ENCODE peak calls at places on chromosomes 3 and 15, in seven cellular contexts. F, J, V, T, G, A and E are unnamed samples.

GRCh38 chr3:46854543-46854942 is 8.7 kb downstream of the MYL3 start:
- DNase-seq in F (no peak), T (no peak), V (no peak), A (no peak), G (no peak), J (peak), E (peak)

GRCh38 chr3:185399629-185400339 is 36.8 kb downstream of the MAP3K13 start:
- DNase-seq in T (no peak), A (no peak), J (no peak), G (no peak), F (no peak), V (no peak), E (no peak)

GRCh38 chr3:23633261-23633960 is 172.3 kb upstream of the UBE2E1 start:
- DNase-seq in F (no peak), V (no peak), J (no peak), A (no peak), T (no peak), G (no peak), E (no peak)

GRCh38 chr3:50554553-50554952 is 13.0 kb downstream of the C3orf18 start:
- DNase-seq in F (no peak), V (no peak), A (no peak), T (no peak), J (no peak), G (no peak), E (no peak)

GRCh38 chr3:112124901-112125607 is 8.0 kb downstream of the GCSAM start:
- DNase-seq in J (no peak), T (no peak), V (no peak), G (no peak), A (no peak), F (no peak), E (no peak)

GRCh38 chr15:57566840-57567239 is 24.9 kb upstream of the MYZAP start:
- DNase-seq in J (no peak), A (peak), G (no peak), F (no peak), T (no peak), V (no peak), E (no peak)

GRCh38 chr3:56921573-56922571 is 120.1 kb upstream of the ARHGEF3 start:
- DNase-seq in G (no peak), J (no peak), A (no peak), F (no peak), T (no peak), V (peak), E (no peak)

GRCh38 chr15:47720555-47720954 is 3.2 kb downstream of the SEMA6D start:
- DNase-seq in A (no peak), G (no peak), V (peak), F (no peak), T (no peak), J (no peak), E (no peak)

GRCh38 chr3:23640472-23641146 is 165.1 kb upstream of the UBE2E1 start:
- DNase-seq in V (peak), J (no peak), F (no peak), A (no peak), G (no peak), T (no peak), E (no peak)

GRCh38 chr3:100082108-100082642 is 32.1 kb downstream of the FILIP1L start:
- DNase-seq in T (no peak), F (no peak), A (no peak), V (no peak), J (no peak), G (no peak), E (no peak)

GRCh38 chr15:70088887-70089691 is 8.6 kb downstream of the TLE3 start:
- DNase-seq in G (no peak), T (no peak), F (peak), V (peak), J (peak), A (no peak), E (no peak)

GRCh38 chr3:37887062-37887461 is 25.4 kb downstream of the CTDSPL start:
- DNase-seq in V (no peak), A (peak), J (no peak), T (no peak), G (no peak), F (no peak), E (no peak)

GRCh38 chr3:155110996-155111901 is 31.1 kb downstream of the MME start:
- DNase-seq in G (no peak), A (no peak), V (no peak), J (no peak), T (no peak), F (no peak), E (no peak)

GRCh38 chr3:183182732-183183610 is 20.4 kb upstream of the LAMP3 start:
- DNase-seq in F (no peak), V (no peak), J (no peak), G (no peak), A (no peak), T (no peak), E (no peak)

GRCh38 chr3:27358372-27358771 is 10.8 kb downstream of the NEK10 start:
- DNase-seq in G (no peak), V (no peak), T (no peak), J (no peak), A (no peak), F (no peak), E (no peak)

GRCh38 chr3:49244589-49245205 is 32.3 kb downstream of the C3orf62 start:
- DNase-seq in T (no peak), V (peak), J (no peak), A (no peak), F (no peak), G (peak), E (no peak)

GRCh38 chr3:155185623-155186022 is 105.5 kb downstream of the MME start:
- DNase-seq in F (no peak), T (no peak), V (peak), J (no peak), G (no peak), A (no peak), E (no peak)

GRCh38 chr15:74208901-74209559 is 6.4 kb upstream of the STRA6 start:
- DNase-seq in G (no peak), T (no peak), V (peak), A (no peak), F (no peak), J (no peak), E (no peak)

GRCh38 chr3:175075269-175075668 is 216.1 kb downstream of the NAALADL2 start:
- DNase-seq in A (no peak), J (no peak), T (no peak), V (peak), F (no peak), G (no peak), E (no peak)

GRCh38 chr15:72599855-72600464 is 54.5 kb upstream of the GOLGA6B start:
- DNase-seq in F (peak), J (no peak), A (no peak), G (peak), V (peak), T (peak), E (no peak)

GRCh38 chr3:55488398-55489055 is 1.4 kb upstream of the WNT5A start:
- DNase-seq in V (peak), G (peak), A (peak), T (peak), F (no peak), J (no peak), E (no peak)

GRCh38 chr3:102400142-102400541 is 34.7 kb upstream of the ZPLD1 start:
- DNase-seq in G (no peak), F (no peak), J (no peak), T (no peak), V (peak), A (no peak), E (no peak)

GRCh38 chr3:100289339-100289738 is 28.5 kb downstream of the TBC1D23 start:
- DNase-seq in V (peak), G (no peak), A (no peak), F (no peak), T (no peak), J (no peak), E (no peak)

GRCh38 chr15:100193277-100193860 is 148.4 kb downstream of the ADAMTS17 start:
- DNase-seq in T (no peak), V (no peak), J (peak), G (no peak), A (no peak), F (no peak), E (no peak)

GRCh38 chr15:68599560-68600071 is 20.8 kb downstream of the CORO2B start:
- DNase-seq in A (no peak), J (peak), G (no peak), V (peak), T (peak), F (no peak), E (no peak)

DNA sequence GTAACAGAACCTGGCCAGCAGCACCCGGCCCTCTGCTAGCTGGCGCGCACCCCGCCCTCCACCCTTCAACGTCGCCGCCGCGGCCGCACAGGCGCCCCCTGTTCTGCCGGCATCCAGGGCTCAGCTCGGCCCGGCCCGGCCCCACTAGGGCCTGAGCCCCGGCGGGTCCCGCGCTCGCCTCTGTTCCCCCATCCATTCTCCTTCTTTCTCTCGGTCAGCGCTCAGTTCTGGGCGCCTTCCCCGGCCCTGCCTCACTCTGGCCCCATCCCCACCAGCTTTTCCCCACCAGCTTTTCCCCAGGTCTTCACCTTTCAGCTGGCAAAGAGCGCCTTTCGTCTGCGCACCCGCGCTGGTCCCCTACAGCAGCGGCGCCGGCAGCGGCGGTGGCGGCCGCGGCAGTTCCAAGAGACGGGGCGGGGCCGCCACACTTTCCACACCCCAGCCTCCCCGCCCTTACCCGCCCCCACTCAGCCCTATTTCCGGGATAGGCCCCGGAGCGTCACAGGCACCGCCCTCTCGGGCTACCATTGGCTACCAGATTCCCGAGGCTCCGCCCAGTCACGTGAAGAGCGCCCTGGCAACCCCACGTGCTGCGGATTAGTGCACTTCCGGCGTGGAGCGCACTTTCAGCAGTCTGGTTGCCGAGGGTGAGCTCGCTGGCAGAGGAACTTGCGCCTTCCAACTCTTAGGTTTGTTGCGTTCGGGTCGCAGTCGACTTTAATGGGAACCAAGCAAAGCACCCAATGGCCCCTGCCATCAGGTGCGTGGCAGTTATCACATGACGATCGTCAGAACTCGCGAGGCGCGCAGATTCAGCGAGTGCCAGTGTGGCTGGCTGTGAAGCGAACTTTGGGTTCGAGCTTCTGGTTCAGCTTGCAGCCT is at the start of gene EIF5A2:
- DNase-seq in V (peak), F (peak), G (peak), T (peak), A (peak), J (peak), E (peak)
- TF ChIP-seq POLR2A in V (peak), F (peak), G (peak), T (peak), A (no peak), J (no peak), E (no peak)

GRCh38 chr15:90177012-90177411 is 24.1 kb upstream of the SEMA4B start:
- DNase-seq in A (no peak), T (no peak), F (no peak), V (no peak), J (no peak), G (no peak), E (no peak)
- TF ChIP-seq POLR2A in A (no peak), T (no peak), F (no peak), V (no peak), J (no peak), G (no peak), E (no peak)

DNA sequence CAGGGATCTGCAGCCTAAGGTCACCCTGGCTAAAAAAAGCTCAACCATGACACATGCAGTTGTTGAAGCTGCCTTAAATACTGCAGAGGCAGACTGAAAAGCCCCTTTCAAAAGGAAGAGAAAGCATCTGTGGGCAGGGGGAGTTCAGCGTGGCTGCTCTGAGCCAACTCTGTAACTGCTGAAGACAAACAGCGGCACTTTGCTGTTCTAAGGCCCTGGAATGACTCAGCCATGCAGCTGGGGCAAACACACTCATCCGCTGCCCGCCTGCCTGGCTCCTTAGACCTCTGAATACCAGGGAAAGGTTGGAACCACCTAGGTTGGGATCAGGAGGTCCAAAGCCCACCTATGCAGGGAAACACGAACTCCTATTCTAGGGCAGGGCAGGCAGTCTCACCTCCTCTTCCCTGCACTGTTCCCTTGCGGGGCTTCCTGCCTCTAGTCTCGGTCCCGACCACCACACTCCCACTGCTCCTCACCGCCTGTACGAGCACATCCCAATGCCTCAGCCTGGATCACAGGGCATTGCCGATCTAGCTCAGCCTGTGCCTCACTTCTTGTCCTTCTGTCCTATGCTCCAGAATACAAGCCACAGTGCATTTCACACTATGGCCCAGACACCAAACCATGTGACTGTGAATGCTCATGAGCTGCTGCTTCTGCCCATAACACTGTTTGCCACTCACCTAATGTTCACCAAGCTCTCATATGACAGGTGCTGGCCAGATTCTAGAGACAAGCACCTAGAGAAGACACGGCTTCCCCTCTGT is 6.6 kb upstream of the MUSTN1 start:
- DNase-seq in F (no peak), J (peak), A (no peak), V (peak), G (no peak), T (no peak), E (no peak)
- TF ChIP-seq POLR2A in F (no peak), J (no peak), A (no peak), V (no peak), G (no peak), T (no peak), E (no peak)

DNA sequence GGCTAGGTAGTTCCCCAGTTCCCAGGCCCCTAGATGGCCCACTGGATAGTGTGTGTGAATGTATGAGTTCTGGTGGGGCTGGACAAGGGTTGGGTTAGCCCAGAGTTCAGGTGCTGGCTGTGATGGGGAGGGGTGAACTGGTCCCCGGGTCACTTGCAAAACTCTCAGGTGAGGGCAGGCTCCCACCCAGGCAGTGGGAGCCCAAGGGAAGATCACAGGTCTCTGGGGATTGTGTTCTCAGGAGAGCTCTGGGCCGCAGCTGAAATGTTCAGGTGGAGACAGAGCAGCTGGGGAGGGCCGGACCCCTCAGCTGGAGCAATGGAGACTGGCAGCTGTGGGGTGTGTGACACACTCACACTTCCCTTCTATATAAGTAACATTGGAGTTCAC is 12.8 kb upstream of the FAM98B start:
- DNase-seq in F (no peak), G (no peak), A (no peak), J (no peak), T (no peak), V (no peak), E (no peak)
- TF ChIP-seq POLR2A in F (no peak), G (no peak), A (no peak), J (no peak), T (no peak), V (no peak), E (no peak)

GRCh38 chr15:37774961-37775360 is 159.5 kb upstream of the TMCO5A start:
- DNase-seq in V (no peak), J (no peak), G (no peak), T (no peak), A (no peak), F (no peak), E (no peak)

GRCh38 chr15:37773111-37773860 is 161.2 kb upstream of the TMCO5A start:
- DNase-seq in A (no peak), G (no peak), F (no peak), T (no peak), J (no peak), V (peak), E (no peak)

GRCh38 chr15:37777006-37777405 is 157.4 kb upstream of the TMCO5A start:
- DNase-seq in G (no peak), A (no peak), J (no peak), T (no peak), V (no peak), F (no peak), E (no peak)

GRCh38 chr15:37767841-37768455 is 166.5 kb upstream of the TMCO5A start:
- DNase-seq in J (no peak), G (no peak), T (no peak), F (no peak), V (peak), A (no peak), E (no peak)

DNA sequence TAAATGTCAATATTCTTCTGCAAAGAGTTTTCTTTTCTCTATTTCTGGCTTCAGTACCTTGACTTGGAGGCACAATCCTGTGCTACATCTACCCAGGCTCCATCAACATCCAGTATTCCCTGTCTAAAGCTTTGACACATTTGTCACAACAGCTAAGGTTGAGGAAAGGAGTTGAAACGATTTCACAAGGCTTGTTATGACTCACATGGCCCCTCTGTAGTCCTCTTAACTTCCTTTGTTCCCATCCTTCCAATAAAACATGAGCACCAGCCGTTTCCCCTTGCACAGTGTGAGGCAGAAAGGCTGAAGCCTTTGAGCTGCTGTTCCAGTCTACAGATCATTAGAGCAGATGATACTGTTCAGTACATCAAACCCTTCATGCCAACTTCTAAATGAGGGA is 163.0 kb upstream of the TMCO5A start:
- DNase-seq in V (peak), F (no peak), J (no peak), T (no peak), A (no peak), G (no peak), E (no peak)
- TF ChIP-seq POLR2A in V (no peak), F (no peak), J (no peak), T (no peak), A (no peak), G (no peak), E (no peak)

GRCh38 chr15:88938802-88939485 is 25.8 kb upstream of the MFGE8 start:
- DNase-seq in T (no peak), V (no peak), F (no peak), J (no peak), A (no peak), G (no peak), E (no peak)
- TF ChIP-seq POLR2A in T (no peak), V (no peak), F (no peak), J (no peak), A (no peak), G (no peak), E (no peak)

DNA sequence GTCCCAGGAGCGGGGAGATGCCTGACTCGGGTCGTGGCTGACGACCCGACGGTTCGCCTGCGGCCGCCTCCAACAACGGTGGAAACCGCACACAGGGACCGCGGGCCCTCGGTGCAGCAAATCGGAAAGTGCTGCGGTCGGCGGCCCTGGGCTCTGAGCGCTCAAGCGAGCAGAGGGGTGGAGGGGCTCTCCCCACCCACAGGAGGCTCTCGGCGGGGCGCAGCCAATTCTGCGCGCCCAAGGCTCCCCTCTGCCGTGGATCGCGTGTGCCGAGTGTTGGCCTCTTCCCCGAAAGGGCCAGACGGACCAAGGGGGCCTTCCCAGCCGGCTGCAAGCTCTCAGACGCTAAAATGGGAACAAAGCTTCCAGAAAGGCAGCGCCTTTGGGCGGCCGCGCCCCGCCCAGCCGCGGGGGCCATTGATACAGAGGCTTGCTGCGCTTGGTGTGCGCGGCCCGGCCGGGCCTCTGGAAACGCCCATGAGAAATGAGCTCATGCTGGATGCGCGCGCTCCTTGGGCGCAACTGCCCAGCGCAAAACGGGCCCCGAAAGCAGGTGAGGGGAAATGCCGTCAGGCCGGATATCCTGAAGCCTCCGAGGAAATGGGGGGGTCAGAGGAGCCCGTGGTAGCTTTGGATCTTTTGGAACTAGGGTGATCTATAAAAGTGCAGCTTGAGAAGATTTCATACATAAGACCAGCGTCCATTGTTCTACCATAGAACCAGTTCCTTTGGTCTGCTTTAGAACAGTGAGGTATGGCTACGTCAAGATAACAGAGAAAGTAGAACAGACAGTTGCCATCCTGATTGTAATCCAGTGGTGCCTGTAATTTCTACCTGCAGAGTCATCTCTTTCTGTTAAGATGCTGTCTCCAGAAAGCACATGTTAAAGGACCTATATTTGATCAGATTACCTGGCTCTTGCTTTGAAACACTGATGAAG is 1.2 kb upstream of the GSK3B start:
- DNase-seq in J (peak), V (peak), A (peak), F (peak), T (peak), G (peak), E (peak)
- TF ChIP-seq POLR2A in J (peak), V (peak), A (no peak), F (peak), T (peak), G (peak), E (peak)